ENCODE peak calls at places on chromosomes 1 and 21, in four cellular contexts. V is K562, L is SK-N-SH, R is sigmoid colon. I is an unnamed sample.
A peak's percentile ranks its signal among the peaks of the same experiment; 100 is the strongest.

GRCh38 chr1:7576946-7577657 is 194.0 kb upstream of the VAMP3 start:
- DNase-seq in L (no peak), R (peak; percentile 52), V (peak; percentile 51), I (no peak)

GRCh38 chr21:39911792-39912191 is 44.6 kb downstream of the PCP4 start:
- DNase-seq in V (no peak), R (no peak), L (no peak), I (no peak)

GRCh38 chr1:203189951-203190352 is 3.4 kb upstream of the CHI3L1 start:
- DNase-seq in L (no peak), R (peak; percentile 40), V (no peak), I (no peak)

GRCh38 chr1:242056988-242057744 is 58.3 kb upstream of the MAP1LC3C start:
- DNase-seq in V (no peak), R (no peak), L (peak; percentile 24), I (no peak)

GRCh38 chr1:67560580-67561285 is 124.3 kb upstream of the GADD45A start:
- DNase-seq in L (no peak), R (peak; percentile 69), V (no peak), I (no peak)

GRCh38 chr1:201731592-201731991 is 97.4 kb upstream of the IPO9 start:
- DNase-seq in R (peak; percentile 51), L (peak; percentile 89), V (no peak), I (no peak)

GRCh38 chr1:109785446-109786106 is 21.9 kb upstream of the EPS8L3 start:
- DNase-seq in L (no peak), V (no peak), R (peak; percentile 52), I (no peak)

GRCh38 chr1:100036718-100037664 is 67.2 kb downstream of the SLC35A3 start:
- DNase-seq in V (peak; percentile 25), R (no peak), L (peak; percentile 32), I (no peak)

GRCh38 chr1:114093624-114094302 is 59.9 kb downstream of the SYT6 start:
- DNase-seq in V (no peak), L (no peak), R (no peak), I (no peak)

GRCh38 chr21:35294231-35294898 is 245.3 kb upstream of the RUNX1 start:
- DNase-seq in R (no peak), L (no peak), V (no peak), I (no peak)

GRCh38 chr1:23556661-23557470 is 2.4 kb downstream of the ID3 start:
- DNase-seq in V (no peak), L (no peak), R (no peak), I (no peak)

GRCh38 chr21:39720126-39720778 is 24.7 kb upstream of the IGSF5 start:
- DNase-seq in L (no peak), R (no peak), V (no peak), I (no peak)

GRCh38 chr1:233440952-233441401 is 113.5 kb downstream of the MAP3K21 start:
- DNase-seq in V (peak; percentile 62), L (peak; percentile 49), R (no peak), I (peak; percentile 38)

GRCh38 chr1:225811622-225812487 is 1.9 kb downstream of the EPHX1 start:
- DNase-seq in R (no peak), L (no peak), V (no peak), I (no peak)

GRCh38 chr21:23638131-23638530 is 1969.2 kb downstream of the MRPL39 start:
- DNase-seq in R (no peak), V (no peak), L (no peak), I (no peak)

GRCh38 chr1:218779341-218779831 is 394.3 kb upstream of the LYPLAL1 start:
- DNase-seq in R (no peak), L (no peak), V (no peak), I (no peak)

GRCh38 chr1:218772575-218772974 is 401.1 kb upstream of the LYPLAL1 start:
- DNase-seq in V (no peak), R (no peak), L (no peak), I (no peak)

GRCh38 chr1:218778731-218779130 is 394.9 kb upstream of the LYPLAL1 start:
- DNase-seq in V (no peak), L (peak; percentile 42), R (no peak), I (no peak)

GRCh38 chr1:218778257-218778656 is 395.4 kb upstream of the LYPLAL1 start:
- DNase-seq in R (no peak), V (no peak), L (no peak), I (no peak)

GRCh38 chr1:218775476-218776170 is 398.1 kb upstream of the LYPLAL1 start:
- DNase-seq in R (no peak), L (peak; percentile 15), V (no peak), I (no peak)
- H3K27ac ChIP-seq in R (no peak overlapping the region), L (no peak overlapping the region), V (no peak overlapping the region), I (no peak overlapping the region)

GRCh38 chr21:41783476-41784150 is 16.8 kb upstream of the RIPK4 start:
- DNase-seq in V (peak; percentile 38), R (no peak), L (no peak), I (no peak)
- TF ChIP-seq POLR2AphosphoS5 in V (no peak), R (no peak), L (no peak), I (peak; percentile 84)

DNA sequence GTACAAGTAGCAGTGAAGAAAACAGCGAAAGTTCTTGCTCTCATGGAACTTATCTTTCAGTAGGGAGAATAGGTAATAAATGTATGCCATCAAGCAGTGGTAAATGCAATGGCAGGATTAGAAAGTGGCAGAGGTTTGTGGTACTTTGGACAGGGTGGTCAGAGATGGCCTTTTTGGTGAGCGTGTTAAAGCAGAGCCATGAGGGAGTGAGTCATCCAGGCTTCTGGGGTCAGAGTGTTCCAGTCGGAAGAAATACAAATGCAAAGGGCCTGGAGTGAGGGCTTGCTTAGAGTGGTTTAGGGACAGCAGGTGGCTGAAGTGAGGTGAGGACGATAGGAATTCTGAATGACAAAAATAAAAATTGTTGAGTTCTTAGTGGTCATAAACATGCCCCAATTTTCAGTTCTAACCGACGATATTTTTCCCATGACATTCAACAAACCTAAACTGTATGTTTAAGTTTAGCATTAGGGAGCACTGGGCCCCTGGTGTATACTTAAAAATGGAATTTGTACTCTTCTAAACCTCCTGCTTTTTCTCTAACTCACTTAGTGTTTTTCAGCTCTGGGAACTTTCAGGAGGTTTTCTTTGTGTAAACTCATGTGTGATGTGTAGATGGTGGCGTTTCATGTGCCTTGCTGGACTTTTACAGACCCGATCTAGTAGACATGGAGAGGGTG is 78.2 kb downstream of the MACF1 start:
- DNase-seq in V (no peak), L (no peak), R (peak; percentile 72), I (no peak)
- H3K27ac ChIP-seq in V (no peak overlapping the region), L (no peak overlapping the region), R (peak overlapping the region; percentile 76), I (no peak overlapping the region)

GRCh38 chr1:229158317-229159294 is 112.3 kb upstream of the RAB4A start:
- DNase-seq in R (no peak), L (no peak), V (no peak), I (no peak)
- TF ChIP-seq POLR2AphosphoS5 in R (no peak), L (no peak), V (no peak), I (no peak)

GRCh38 chr1:35430762-35431161 is 126.4 kb downstream of the KIAA0319L start:
- DNase-seq in V (no peak), R (no peak), L (no peak), I (no peak)

GRCh38 chr1:35433714-35434113 is 123.5 kb downstream of the KIAA0319L start:
- DNase-seq in V (no peak), R (no peak), L (no peak), I (no peak)

GRCh38 chr1:35434703-35435102 is 122.5 kb downstream of the KIAA0319L start:
- DNase-seq in R (no peak), L (no peak), V (no peak), I (no peak)

GRCh38 chr1:35431173-35431599 is 126.0 kb downstream of the KIAA0319L start:
- DNase-seq in V (peak; percentile 39), L (peak; percentile 52), R (no peak), I (no peak)

DNA sequence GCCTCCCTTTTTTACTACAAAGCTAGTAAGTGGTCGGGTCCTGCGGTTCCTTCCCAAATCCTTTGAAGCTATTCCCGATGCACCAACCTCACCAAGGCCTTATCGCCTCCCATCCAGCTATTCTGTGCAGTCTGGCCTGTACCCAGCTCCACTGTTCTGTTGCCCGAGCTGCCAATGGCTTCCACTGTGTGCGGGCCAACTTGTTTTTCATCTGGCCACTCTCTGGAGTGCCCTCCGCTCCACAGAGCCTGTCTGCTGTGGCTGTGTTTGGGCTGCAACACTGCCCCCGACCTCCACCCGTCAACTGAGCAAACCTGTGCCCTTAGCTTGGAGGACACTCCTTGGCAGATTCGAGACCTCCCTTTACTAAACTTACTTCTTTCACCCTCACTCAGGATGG is 125.0 kb downstream of the KIAA0319L start:
- DNase-seq in L (no peak), V (no peak), R (no peak), I (no peak)
- H3K27ac ChIP-seq in L (no peak overlapping the region), V (no peak overlapping the region), R (no peak overlapping the region), I (no peak overlapping the region)